ENCODE peak calls at places on chromosomes 2 and 18, in four cellular contexts. A, N, G and H are unnamed samples.

GRCh38 chr2:215059724-215060123 is 78.7 kb downstream of the ABCA12 start:
- DNase-seq in A (peak), N (peak), G (no peak), H (no peak)

GRCh38 chr2:173966274-173967098 is 1.3 kb upstream of the SP3 start:
- DNase-seq in A (no peak), N (no peak), G (no peak), H (no peak)

GRCh38 chr2:74740395-74741075 is 86.5 kb downstream of the SEMA4F start:
- DNase-seq in A (peak), N (peak), G (peak), H (no peak)

GRCh38 chr18:63317556-63317946 is 2.0 kb downstream of the BCL2 start:
- DNase-seq in A (no peak), N (no peak), G (no peak), H (no peak)

GRCh38 chr2:217847552-217848350 is 155.0 kb downstream of the TNS1 start:
- DNase-seq in A (no peak), N (no peak), G (no peak), H (no peak)

GRCh38 chr2:55232863-55233657 is 572 bp downstream of the RPS27A start:
- DNase-seq in A (no peak), N (peak), G (peak), H (no peak)

GRCh38 chr2:208306291-208306690 is 40.2 kb downstream of the PIKFYVE start:
- DNase-seq in A (no peak), N (peak), G (no peak), H (no peak)

GRCh38 chr2:86221066-86221684 is 21.9 kb downstream of the MRPL35 start:
- DNase-seq in A (peak), N (peak), G (peak), H (no peak)

GRCh38 chr18:1998121-1998520 is 573.2 kb downstream of the METTL4 start:
- DNase-seq in A (no peak), N (no peak), G (no peak), H (no peak)

GRCh38 chr2:10792660-10793400 is 19.8 kb downstream of the PDIA6 start:
- DNase-seq in A (no peak), N (no peak), G (no peak), H (no peak)

GRCh38 chr2:208150956-208151355 is 5.0 kb upstream of the CRYGB start:
- DNase-seq in A (no peak), N (no peak), G (no peak), H (no peak)

GRCh38 chr2:231379266-231380215 is 16.0 kb upstream of the B3GNT7 start:
- DNase-seq in A (no peak), N (no peak), G (peak), H (no peak)

GRCh38 chr2:35428548-35428947 is 927.0 kb upstream of the CRIM1 start:
- DNase-seq in A (peak), N (no peak), G (peak), H (no peak)

GRCh38 chr2:9422321-9423099 is 818 bp downstream of the ITGB1BP1 start:
- DNase-seq in A (no peak), N (peak), G (peak), H (no peak)

GRCh38 chr2:7866825-7867224 is 815.0 kb upstream of the ID2 start:
- DNase-seq in A (no peak), N (no peak), G (no peak), H (no peak)

GRCh38 chr18:79786781-79787526 is 10.8 kb upstream of the KCNG2 start:
- DNase-seq in A (no peak), N (peak), G (no peak), H (no peak)

GRCh38 chr2:72427022-72427861 is 279.6 kb upstream of the CYP26B1 start:
- DNase-seq in A (no peak), N (no peak), G (no peak), H (no peak)

GRCh38 chr2:236601306-236602202 is 31.9 kb downstream of the ACKR3 start:
- DNase-seq in A (no peak), N (no peak), G (no peak), H (no peak)

GRCh38 chr2:206616141-206616540 is 26.1 kb upstream of the FAM237A start:
- DNase-seq in A (no peak), N (peak), G (no peak), H (no peak)

GRCh38 chr2:201532686-201533304 is 81.3 kb downstream of the STRADB start:
- DNase-seq in A (peak), N (peak), G (no peak), H (no peak)

GRCh38 chr2:88729061-88729745 is 37.7 kb downstream of the RPIA start:
- DNase-seq in A (peak), N (no peak), G (no peak), H (no peak)

GRCh38 chr18:13335903-13336302 is 117.3 kb downstream of the LDLRAD4 start:
- DNase-seq in A (no peak), N (no peak), G (no peak), H (no peak)

GRCh38 chr2:109614715-109615636 is 812 bp downstream of the SOWAHC start:
- DNase-seq in A (no peak), N (no peak), G (peak), H (no peak)

GRCh38 chr2:118197011-118197695 is 108.9 kb downstream of the INSIG2 start:
- DNase-seq in A (peak), N (peak), G (no peak), H (no peak)

GRCh38 chr2:9997936-9998335 is 45.4 kb upstream of the KLF11 start:
- DNase-seq in A (no peak), N (no peak), G (no peak), H (no peak)

GRCh38 chr2:200944467-200945394 is 18.7 kb downstream of the ORC2 start:
- DNase-seq in A (peak), N (peak), G (peak), H (no peak)

GRCh38 chr2:96089356-96090180 is 26.8 kb downstream of the ADRA2B start:
- DNase-seq in A (no peak), N (no peak), G (no peak), H (no peak)

GRCh38 chr18:48934708-48935432 is 15.9 kb downstream of the SMAD7 start:
- DNase-seq in A (no peak), N (no peak), G (peak), H (no peak)

GRCh38 chr2:94875820-94876522 is 4.7 kb downstream of the TEKT4 start:
- DNase-seq in A (no peak), N (no peak), G (no peak), H (no peak)

GRCh38 chr2:169162613-169163012 is 93.2 kb downstream of the DHRS9 start:
- DNase-seq in A (no peak), N (no peak), G (no peak), H (no peak)

GRCh38 chr2:19359456-19359855 is 1.0 kb upstream of the OSR1 start:
- DNase-seq in A (no peak), N (no peak), G (no peak), H (no peak)

GRCh38 chr18:24068945-24069693 is 54.6 kb downstream of the TTC39C start:
- DNase-seq in A (no peak), N (no peak), G (no peak), H (no peak)

GRCh38 chr2:223262946-223263345 is 211.0 kb downstream of the KCNE4 start:
- DNase-seq in A (peak), N (no peak), G (no peak), H (no peak)

GRCh38 chr2:149451417-149452165 is 121.2 kb downstream of the LYPD6 start:
- DNase-seq in A (no peak), N (no peak), G (no peak), H (no peak)

GRCh38 chr2:237862528-237862895 is 3.1 kb downstream of the RAMP1 start:
- DNase-seq in A (no peak), N (no peak), G (no peak), H (no peak)

GRCh38 chr18:67386028-67386427 is 130.5 kb downstream of the DSEL start:
- DNase-seq in A (peak), N (peak), G (no peak), H (no peak)

DNA sequence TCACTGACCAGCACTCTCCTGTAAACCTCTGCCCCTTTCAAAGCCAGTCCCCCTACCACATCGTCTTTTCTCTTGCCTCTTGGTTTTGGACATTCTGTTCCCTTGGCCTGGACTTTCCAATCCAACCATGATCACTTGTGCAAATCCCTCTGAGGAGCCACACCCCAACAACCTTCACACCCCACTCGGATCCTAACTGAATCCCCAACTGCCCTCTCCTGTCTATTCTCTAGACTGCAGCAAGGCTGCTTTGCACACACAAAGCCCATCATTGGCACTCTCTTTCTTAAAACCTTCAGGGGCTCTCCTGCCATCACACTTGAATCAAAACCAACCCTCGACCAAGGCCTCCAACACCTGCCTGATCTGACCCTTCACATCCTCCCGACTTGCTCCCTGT is 352.1 kb upstream of the PKDCC start:
- DNase-seq in A (no peak), N (no peak), G (no peak), H (no peak)
- TF ChIP-seq CTCF in A (peak), N (no peak), G (no peak), H (peak)

DNA sequence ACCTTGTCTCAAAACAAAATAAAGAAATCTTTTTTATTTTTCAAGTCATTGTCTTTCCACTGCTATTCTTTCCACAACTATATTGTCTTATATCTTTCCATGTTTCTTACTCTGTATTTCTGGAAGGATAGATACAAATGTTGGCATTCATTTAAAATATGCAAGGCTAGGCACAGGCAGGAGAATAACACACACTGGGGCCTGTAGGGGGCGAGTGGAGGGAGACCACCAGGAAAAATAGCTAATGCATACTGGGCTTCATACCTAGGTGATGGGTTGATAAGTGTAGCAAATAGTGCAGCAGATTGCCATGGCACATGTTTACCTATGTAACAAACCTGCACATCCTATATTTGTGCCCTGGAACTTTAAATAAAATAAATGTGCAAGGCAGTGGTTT is 9.6 kb downstream of the MRPL30 start:
- DNase-seq in A (no peak), N (no peak), G (no peak), H (no peak)
- TF ChIP-seq CTCF in A (peak), N (no peak), G (no peak), H (peak)

GRCh38 chr2:203126971-203127370 is 111.8 kb upstream of the CYP20A1 start:
- DNase-seq in A (no peak), N (no peak), G (no peak), H (no peak)

GRCh38 chr2:203122317-203122998 is 107.8 kb downstream of the NBEAL1 start:
- DNase-seq in A (no peak), N (peak), G (no peak), H (no peak)
- TF ChIP-seq CTCF in A (no peak), N (no peak), G (no peak), H (peak)

GRCh38 chr18:34970106-34970505 is 71.1 kb upstream of the MAPRE2 start:
- DNase-seq in A (peak), N (peak), G (no peak), H (no peak)
- TF ChIP-seq CTCF in A (no peak), N (no peak), G (no peak), H (no peak)

DNA sequence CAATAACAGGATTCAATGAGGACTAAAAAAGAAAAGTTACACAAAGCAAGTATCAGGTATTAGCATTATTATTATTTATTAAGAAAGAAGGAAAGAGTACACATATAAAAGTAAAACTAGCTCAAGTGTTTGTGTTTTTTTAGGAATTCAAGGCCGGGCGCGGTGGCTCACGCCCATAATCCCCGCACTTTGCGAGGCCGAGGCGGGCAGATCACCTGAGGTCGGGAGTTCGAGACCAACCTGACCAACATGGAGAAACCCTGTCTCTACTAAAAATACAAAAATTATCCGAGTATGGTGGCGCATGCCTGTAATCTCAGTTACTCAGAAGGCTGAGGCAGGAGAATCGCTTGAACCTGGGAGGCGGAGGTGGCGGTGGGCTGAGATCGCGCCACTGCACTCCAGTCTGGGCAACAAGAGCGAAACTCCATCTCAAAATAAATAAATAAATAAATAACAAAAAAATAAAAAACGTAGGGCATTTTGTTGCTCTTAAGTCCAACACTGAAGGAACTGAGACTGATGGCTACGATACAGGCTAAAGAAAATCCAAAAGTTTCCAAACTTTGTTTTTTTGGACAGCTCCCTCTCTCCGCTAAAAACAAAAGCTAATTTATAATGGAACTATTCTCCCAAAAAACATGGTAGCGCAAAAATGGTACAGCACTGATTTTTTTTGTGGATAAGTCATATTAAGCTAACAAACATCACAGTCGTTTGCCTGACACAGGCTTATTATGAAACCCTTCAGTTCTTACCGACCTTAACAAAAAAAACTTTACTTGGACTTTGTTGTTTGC is 1.7 kb downstream of the TRAPPC8 start:
- DNase-seq in A (no peak), N (no peak), G (no peak), H (no peak)
- TF ChIP-seq CTCF in A (no peak), N (no peak), G (no peak), H (no peak)

GRCh38 chr2:199740111-199740428 is 110.9 kb downstream of the FTCDNL1 start:
- DNase-seq in A (no peak), N (no peak), G (no peak), H (no peak)
- TF ChIP-seq CTCF in A (no peak), N (no peak), G (no peak), H (peak)

DNA sequence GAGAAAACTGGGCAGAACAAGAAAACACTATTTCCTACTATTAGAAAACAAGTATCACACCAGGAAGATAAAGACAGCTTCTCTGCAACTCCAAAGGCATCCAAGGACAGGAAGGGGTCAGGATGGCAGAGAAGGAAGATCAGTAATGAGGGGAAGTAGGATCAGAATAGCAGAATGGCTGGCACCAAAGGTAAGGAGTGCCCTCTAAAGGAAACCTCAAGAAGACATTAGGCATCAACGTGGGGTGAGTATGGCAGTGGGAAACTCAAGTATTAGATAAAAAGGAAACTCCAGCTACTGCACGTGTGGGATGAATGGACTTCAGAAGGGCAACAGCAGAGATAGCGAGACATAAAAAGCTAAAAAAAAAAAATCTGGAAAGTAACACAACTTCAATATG is 25.9 kb downstream of the HDLBP start:
- DNase-seq in A (no peak), N (no peak), G (no peak), H (no peak)
- TF ChIP-seq CTCF in A (no peak), N (no peak), G (no peak), H (no peak)

GRCh38 chr2:112960230-112960825 is 17.5 kb upstream of the IL36G start:
- DNase-seq in A (no peak), N (no peak), G (no peak), H (no peak)

GRCh38 chr2:112962308-112963175 is 15.3 kb upstream of the IL36G start:
- DNase-seq in A (no peak), N (no peak), G (no peak), H (no peak)

GRCh38 chr2:112957511-112957910 is 20.3 kb upstream of the IL36G start:
- DNase-seq in A (no peak), N (no peak), G (no peak), H (no peak)

GRCh38 chr2:112959109-112959591 is 18.7 kb upstream of the IL36G start:
- DNase-seq in A (no peak), N (no peak), G (no peak), H (no peak)

GRCh38 chr2:112958428-112959108 is 19.2 kb upstream of the IL36G start:
- DNase-seq in A (peak), N (peak), G (no peak), H (no peak)
- TF ChIP-seq CTCF in A (peak), N (peak), G (peak), H (peak)

DNA sequence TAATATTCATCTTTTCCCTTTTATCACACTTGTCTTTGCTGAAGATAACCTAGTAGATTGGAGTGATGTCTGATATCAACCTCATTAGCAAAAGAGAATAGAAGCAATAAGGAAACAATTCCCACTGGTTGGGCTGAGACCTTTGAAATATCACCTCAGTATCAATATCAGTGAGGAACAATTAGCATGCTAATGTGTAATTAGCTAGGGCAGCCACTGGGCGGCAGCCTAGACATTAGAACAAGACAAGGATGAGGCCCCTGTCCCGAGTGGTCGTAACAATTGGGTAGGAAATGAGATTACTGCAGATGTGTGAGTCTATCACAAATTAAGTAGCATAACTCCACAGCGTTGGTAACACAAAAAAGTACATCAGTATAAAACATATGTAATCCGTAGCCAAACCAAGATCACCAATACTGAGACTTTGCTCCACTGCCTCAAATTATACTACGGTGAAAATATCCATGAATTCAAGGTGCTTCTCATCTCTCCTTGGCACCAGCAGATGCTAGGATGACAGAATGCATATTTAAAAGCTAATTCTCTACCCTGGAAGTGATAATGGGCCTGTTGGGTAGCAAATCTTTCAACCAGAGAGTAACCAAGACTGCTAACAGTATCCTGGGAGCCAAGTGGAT is 99.1 kb downstream of the ALPK2 start:
- DNase-seq in A (peak), N (peak), G (peak), H (no peak)
- TF ChIP-seq CTCF in A (peak), N (peak), G (peak), H (peak)